ENCODE peak calls at places on chromosomes 16 and 17, in nine cellular contexts. J is mesothelial cell of epicardium, W is AG10803, F is CD14-positive monocyte, K is neural crest cell, S is stomach, E is progenitor cell of endocrine pancreas, Y is astrocyte of the spinal cord, I is heart left ventricle. C is an unnamed sample.

GRCh38 chr16:57297856-57298255 is 13.4 kb upstream of the PLLP start:
- DNase-seq in K (no peak), F (no peak), S (no peak), W (no peak), I (no peak), J (no peak), Y (no peak), E (no peak), C (no peak)

GRCh38 chr17:35889818-35890773 is 9.9 kb upstream of the CCL5 start:
- DNase-seq in E (no peak), W (peak; percentile 15), F (no peak), Y (peak; percentile 38), K (no peak), J (peak; percentile 58), I (no peak), S (peak; percentile 39), C (no peak)

GRCh38 chr16:3362931-3363330 is 7.2 kb downstream of the OR2C1 start:
- DNase-seq in W (no peak), J (no peak), I (no peak), E (no peak), F (no peak), K (no peak), Y (no peak), S (no peak), C (no peak)

GRCh38 chr17:65987988-65988387 is 203.9 kb downstream of the CEP112 start:
- DNase-seq in E (no peak), K (no peak), I (no peak), J (no peak), W (peak; percentile 26), S (no peak), Y (peak; percentile 39), F (no peak), C (no peak)

GRCh38 chr17:81250286-81251090 is 11.4 kb downstream of the NDUFAF8 start:
- DNase-seq in F (no peak), I (no peak), J (no peak), W (no peak), K (no peak), E (no peak), Y (no peak), S (no peak), C (no peak)

GRCh38 chr16:51507286-51507685 is 356.2 kb upstream of the SALL1 start:
- DNase-seq in K (no peak), J (no peak), E (no peak), W (no peak), I (no peak), Y (no peak), S (no peak), F (no peak), C (no peak)

GRCh38 chr17:40530988-40531971 is 29.9 kb upstream of the TNS4 start:
- DNase-seq in E (no peak), K (no peak), S (no peak), F (peak; percentile 27), J (no peak), Y (no peak), W (no peak), I (peak; percentile 19), C (no peak)

GRCh38 chr17:8103549-8103948 is 14.8 kb downstream of the ALOXE3 start:
- DNase-seq in K (no peak), S (peak; percentile 61), F (no peak), W (no peak), E (no peak), Y (no peak), J (no peak), I (no peak), C (no peak)

GRCh38 chr17:78168906-78169793 is 769 bp downstream of the SYNGR2 start:
- DNase-seq in K (no peak), F (no peak), Y (peak; percentile 33), J (no peak), S (peak; percentile 72), E (peak; percentile 28), W (peak; percentile 33), I (peak; percentile 69), C (no peak)

GRCh38 chr17:32523827-32524552 is 37.2 kb downstream of the CDK5R1 start:
- DNase-seq in W (no peak), E (no peak), F (no peak), Y (no peak), K (no peak), S (no peak), J (no peak), I (no peak), C (no peak)

GRCh38 chr16:54073356-54073755 is 213.2 kb downstream of the IRX3 start:
- DNase-seq in F (no peak), W (no peak), J (no peak), K (no peak), E (no peak), Y (no peak), I (no peak), S (no peak), C (no peak)

GRCh38 chr17:77555741-77556291 is 402.7 kb upstream of the TNRC6C start:
- DNase-seq in F (no peak), S (no peak), J (peak; percentile 40), E (no peak), Y (peak; percentile 9), K (no peak), W (no peak), I (no peak), C (no peak)

GRCh38 chr16:77844801-77845200 is 56.4 kb downstream of the VAT1L start:
- DNase-seq in F (no peak), I (no peak), Y (no peak), E (no peak), W (no peak), K (no peak), J (no peak), S (no peak), C (no peak)

DNA sequence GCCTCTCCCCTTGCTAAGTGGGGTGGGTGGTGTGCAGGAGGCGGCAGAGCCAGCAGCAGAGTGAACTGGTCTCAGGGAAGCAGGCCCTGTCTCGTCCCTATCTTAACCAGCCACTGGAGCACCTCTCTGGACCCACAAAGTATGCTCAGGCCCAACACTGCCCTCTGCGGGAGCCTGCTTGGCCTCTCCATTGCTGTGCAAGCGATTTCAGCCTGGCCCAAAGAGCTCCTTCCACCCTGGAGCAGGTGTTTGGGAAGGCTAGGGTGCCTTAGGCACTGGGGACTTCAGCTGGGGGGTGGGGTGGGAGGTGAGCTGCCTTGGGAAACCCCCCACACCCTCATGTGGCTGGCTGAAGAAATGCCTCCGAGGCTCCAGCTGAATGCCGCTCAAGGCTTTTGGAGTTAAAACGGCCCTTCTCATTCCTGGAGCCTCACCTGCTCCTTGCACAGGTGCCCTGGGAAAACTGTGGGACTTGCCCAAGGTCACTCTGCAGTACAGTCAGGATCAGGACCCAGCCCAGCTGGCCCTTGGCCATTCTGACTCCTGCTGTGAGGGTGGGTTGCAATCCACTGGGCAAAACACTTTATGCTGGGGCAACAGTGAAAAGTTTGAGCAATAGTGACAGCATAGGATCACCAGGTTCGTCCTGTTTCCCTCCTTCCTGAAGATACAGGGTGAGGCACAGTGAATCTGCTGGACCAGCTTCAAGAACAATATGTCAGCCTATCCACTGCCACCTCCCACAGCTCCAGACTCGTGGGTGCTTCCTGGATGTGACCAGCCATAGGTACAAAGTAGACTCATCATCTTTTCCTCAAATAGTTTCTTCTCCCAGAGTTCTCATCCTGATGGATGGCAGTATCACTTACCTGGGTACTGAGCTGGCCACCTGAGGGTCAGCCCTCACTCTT is 5.9 kb upstream of the UBE2O start:
- DNase-seq in Y (peak; percentile 50), K (peak; percentile 45), J (no peak), E (no peak), S (peak; percentile 70), I (peak; percentile 56), F (no peak), W (peak; percentile 54), C (no peak)
- TF ChIP-seq CTCF in Y (peak; percentile 75), K (peak; percentile 48), J (peak; percentile 21), E (peak; percentile 53), S (no peak), I (peak; percentile 47), F (no peak), W (peak; percentile 69), C (peak; percentile 67)

GRCh38 chr17:3965123-3965800 is 1.0 kb upstream of the ATP2A3 start:
- DNase-seq in I (peak; percentile 65), K (peak; percentile 20), W (no peak), E (no peak), F (peak; percentile 73), Y (no peak), S (peak; percentile 83), J (no peak), C (no peak)
- TF ChIP-seq CTCF in I (no peak), K (no peak), W (no peak), E (no peak), F (no peak), Y (no peak), S (no peak), J (no peak), C (no peak)

GRCh38 chr17:74860999-74861553 is 1.4 kb upstream of the GRIN2C start:
- DNase-seq in J (no peak), W (no peak), F (no peak), S (no peak), Y (no peak), E (no peak), K (no peak), I (no peak), C (no peak)

GRCh38 chr17:74861554-74862107 is 1.9 kb upstream of the GRIN2C start:
- DNase-seq in I (no peak), S (no peak), K (no peak), F (no peak), J (no peak), E (no peak), Y (no peak), W (no peak), C (no peak)

GRCh38 chr17:74858672-74859438 is 830 bp downstream of the GRIN2C start:
- DNase-seq in W (peak; percentile 48), J (no peak), S (no peak), Y (no peak), K (no peak), I (no peak), E (no peak), F (no peak), C (no peak)

GRCh38 chr17:74860229-74860998 is 729 bp upstream of the GRIN2C start:
- DNase-seq in Y (no peak), S (no peak), W (no peak), I (no peak), F (no peak), K (no peak), J (no peak), E (no peak), C (no peak)

GRCh38 chr17:74859439-74860228 is at the start of gene GRIN2C:
- DNase-seq in I (no peak), K (peak; percentile 29), F (no peak), W (no peak), S (no peak), Y (no peak), E (no peak), J (no peak), C (no peak)
- TF ChIP-seq CTCF in I (peak; percentile 21), K (peak; percentile 65), F (peak; percentile 78), W (no peak), S (no peak), Y (peak; percentile 13), E (peak; percentile 60), J (peak; percentile 70), C (peak; percentile 74)

DNA sequence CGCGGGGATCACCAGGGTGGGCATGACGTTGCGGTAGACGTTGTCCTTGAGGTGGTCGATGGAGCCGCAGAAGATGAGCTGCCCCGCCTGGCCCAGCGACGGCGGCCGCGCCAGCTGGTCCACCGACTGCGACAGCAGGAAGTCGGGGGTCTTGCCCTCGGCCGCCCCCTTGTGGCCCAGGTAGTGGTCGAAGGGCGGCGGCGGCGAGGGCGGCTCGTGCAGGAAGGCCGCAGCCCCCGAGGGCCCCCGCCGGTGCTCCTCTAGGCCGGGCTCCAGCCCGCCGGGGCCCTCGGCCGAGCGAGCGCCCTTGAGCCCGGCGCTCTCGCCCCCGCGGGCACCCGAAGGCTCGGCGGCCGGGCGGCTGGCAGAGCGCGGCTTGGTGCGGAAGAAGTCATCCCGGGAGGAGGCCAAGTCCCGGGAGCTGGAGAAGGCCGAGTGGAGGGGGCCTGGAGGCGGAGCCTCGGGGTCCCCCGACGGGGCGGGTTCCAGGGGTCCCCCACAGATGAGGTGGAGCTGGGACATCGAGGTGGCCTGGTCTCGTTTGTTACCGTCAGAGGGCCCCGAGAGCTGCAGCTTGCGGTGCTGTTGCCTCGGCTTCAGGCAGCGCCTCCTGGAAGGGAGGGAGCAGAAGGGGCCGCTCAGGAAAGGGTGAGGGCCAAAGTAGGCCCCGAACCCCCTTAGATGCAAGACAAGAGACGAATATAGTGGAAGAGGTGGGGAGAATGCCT is 8.9 kb downstream of the FAM171A2 start:
- DNase-seq in W (no peak), S (no peak), E (peak; percentile 70), J (peak; percentile 67), I (no peak), F (no peak), Y (no peak), K (peak; percentile 75), C (no peak)
- TF ChIP-seq CTCF in W (no peak), S (no peak), E (peak; percentile 76), J (peak; percentile 74), I (peak; percentile 22), F (peak; percentile 35), Y (peak; percentile 28), K (peak; percentile 68), C (peak; percentile 78)

C was measured in type B pancreatic cell.